ENCODE peak calls at places on chromosomes 16 and 17, in eight cellular contexts. One of them, this sample, is unnamed.

GRCh38 chr17:38885728-38886642 is 16.1 kb downstream of the LASP1 start:
- DNase-seq in iris pigment epithelial cell: peak
- DNase-seq in ecto neural progenitor cell: peak
- DNase-seq in M059J: no peak
- DNase-seq in NAMALWA: no peak
- DNase-seq in activated CD4-positive, alpha-beta memory T cell treated with anti-CD3 and anti-CD28 coated beads, Interleukin-2, amount 10 ng/mL, durations not matched to agents 7 days and 5 days: no peak
- DNase-seq in activated T-helper 2 cell treated with anti-CD3 and anti-CD28 coated beads, Interferon-gamma antibody, Interleukin-2, Interleukin-4, amounts not matched to agents 10 μg/mL and 5 μg/mL and 100 μg/mL, durations not matched to agents 14 hours and 24 hours and 36 hours: no peak
- DNase-seq in stimulated activated CD4-positive, alpha-beta T cell treated with anti-CD3 and anti-CD28 coated beads, Interleukin-1b, Interleukin-23, amount 100 ng/mL, for 1 hour: no peak
- DNase-seq in this sample: no peak

GRCh38 chr17:77891602-77892001 is 66.9 kb upstream of the TNRC6C start:
- DNase-seq in iris pigment epithelial cell: no peak
- DNase-seq in activated T-helper 2 cell treated with anti-CD3 and anti-CD28 coated beads, Interferon-gamma antibody, Interleukin-2, Interleukin-4, amounts not matched to agents 10 μg/mL and 5 μg/mL and 100 μg/mL, durations not matched to agents 14 hours and 24 hours and 36 hours: no peak
- DNase-seq in activated CD4-positive, alpha-beta memory T cell treated with anti-CD3 and anti-CD28 coated beads, Interleukin-2, amount 10 ng/mL, durations not matched to agents 7 days and 5 days: no peak
- DNase-seq in stimulated activated CD4-positive, alpha-beta T cell treated with anti-CD3 and anti-CD28 coated beads, Interleukin-1b, Interleukin-23, amount 100 ng/mL, for 1 hour: no peak
- DNase-seq in ecto neural progenitor cell: no peak
- DNase-seq in M059J: no peak
- DNase-seq in NAMALWA: no peak
- DNase-seq in this sample: no peak

GRCh38 chr17:70256751-70257150 is 87.4 kb downstream of the KCNJ2 start:
- DNase-seq in NAMALWA: no peak
- DNase-seq in stimulated activated CD4-positive, alpha-beta T cell treated with anti-CD3 and anti-CD28 coated beads, Interleukin-1b, Interleukin-23, amount 100 ng/mL, for 1 hour: no peak
- DNase-seq in ecto neural progenitor cell: no peak
- DNase-seq in activated T-helper 2 cell treated with anti-CD3 and anti-CD28 coated beads, Interferon-gamma antibody, Interleukin-2, Interleukin-4, amounts not matched to agents 10 μg/mL and 5 μg/mL and 100 μg/mL, durations not matched to agents 14 hours and 24 hours and 36 hours: no peak
- DNase-seq in M059J: no peak
- DNase-seq in iris pigment epithelial cell: no peak
- DNase-seq in activated CD4-positive, alpha-beta memory T cell treated with anti-CD3 and anti-CD28 coated beads, Interleukin-2, amount 10 ng/mL, durations not matched to agents 7 days and 5 days: no peak
- DNase-seq in this sample: no peak

GRCh38 chr16:53771655-53772497 is 67.9 kb downstream of the FTO start:
- DNase-seq in iris pigment epithelial cell: peak
- DNase-seq in M059J: no peak
- DNase-seq in ecto neural progenitor cell: no peak
- DNase-seq in activated CD4-positive, alpha-beta memory T cell treated with anti-CD3 and anti-CD28 coated beads, Interleukin-2, amount 10 ng/mL, durations not matched to agents 7 days and 5 days: no peak
- DNase-seq in NAMALWA: no peak
- DNase-seq in stimulated activated CD4-positive, alpha-beta T cell treated with anti-CD3 and anti-CD28 coated beads, Interleukin-1b, Interleukin-23, amount 100 ng/mL, for 1 hour: no peak
- DNase-seq in activated T-helper 2 cell treated with anti-CD3 and anti-CD28 coated beads, Interferon-gamma antibody, Interleukin-2, Interleukin-4, amounts not matched to agents 10 μg/mL and 5 μg/mL and 100 μg/mL, durations not matched to agents 14 hours and 24 hours and 36 hours: no peak
- DNase-seq in this sample: no peak

GRCh38 chr16:87648236-87648635 is 45.9 kb downstream of the JPH3 start:
- DNase-seq in activated CD4-positive, alpha-beta memory T cell treated with anti-CD3 and anti-CD28 coated beads, Interleukin-2, amount 10 ng/mL, durations not matched to agents 7 days and 5 days: no peak
- DNase-seq in activated T-helper 2 cell treated with anti-CD3 and anti-CD28 coated beads, Interferon-gamma antibody, Interleukin-2, Interleukin-4, amounts not matched to agents 10 μg/mL and 5 μg/mL and 100 μg/mL, durations not matched to agents 14 hours and 24 hours and 36 hours: no peak
- DNase-seq in M059J: peak
- DNase-seq in NAMALWA: no peak
- DNase-seq in stimulated activated CD4-positive, alpha-beta T cell treated with anti-CD3 and anti-CD28 coated beads, Interleukin-1b, Interleukin-23, amount 100 ng/mL, for 1 hour: no peak
- DNase-seq in iris pigment epithelial cell: no peak
- DNase-seq in ecto neural progenitor cell: no peak
- DNase-seq in this sample: no peak

GRCh38 chr16:89187337-89188063 is 12.8 kb downstream of the SLC22A31 start:
- DNase-seq in NAMALWA: peak
- DNase-seq in iris pigment epithelial cell: no peak
- DNase-seq in activated T-helper 2 cell treated with anti-CD3 and anti-CD28 coated beads, Interferon-gamma antibody, Interleukin-2, Interleukin-4, amounts not matched to agents 10 μg/mL and 5 μg/mL and 100 μg/mL, durations not matched to agents 14 hours and 24 hours and 36 hours: no peak
- DNase-seq in ecto neural progenitor cell: peak
- DNase-seq in stimulated activated CD4-positive, alpha-beta T cell treated with anti-CD3 and anti-CD28 coated beads, Interleukin-1b, Interleukin-23, amount 100 ng/mL, for 1 hour: no peak
- DNase-seq in M059J: peak
- DNase-seq in activated CD4-positive, alpha-beta memory T cell treated with anti-CD3 and anti-CD28 coated beads, Interleukin-2, amount 10 ng/mL, durations not matched to agents 7 days and 5 days: peak
- DNase-seq in this sample: peak

GRCh38 chr16:76389126-76389525 is 111.9 kb downstream of the CNTNAP4 start:
- DNase-seq in ecto neural progenitor cell: no peak
- DNase-seq in M059J: no peak
- DNase-seq in NAMALWA: no peak
- DNase-seq in stimulated activated CD4-positive, alpha-beta T cell treated with anti-CD3 and anti-CD28 coated beads, Interleukin-1b, Interleukin-23, amount 100 ng/mL, for 1 hour: no peak
- DNase-seq in activated CD4-positive, alpha-beta memory T cell treated with anti-CD3 and anti-CD28 coated beads, Interleukin-2, amount 10 ng/mL, durations not matched to agents 7 days and 5 days: no peak
- DNase-seq in activated T-helper 2 cell treated with anti-CD3 and anti-CD28 coated beads, Interferon-gamma antibody, Interleukin-2, Interleukin-4, amounts not matched to agents 10 μg/mL and 5 μg/mL and 100 μg/mL, durations not matched to agents 14 hours and 24 hours and 36 hours: no peak
- DNase-seq in iris pigment epithelial cell: peak
- DNase-seq in this sample: no peak

GRCh38 chr17:74147966-74148365 is 55.5 kb upstream of the RPL38 start:
- DNase-seq in ecto neural progenitor cell: peak
- DNase-seq in stimulated activated CD4-positive, alpha-beta T cell treated with anti-CD3 and anti-CD28 coated beads, Interleukin-1b, Interleukin-23, amount 100 ng/mL, for 1 hour: no peak
- DNase-seq in activated CD4-positive, alpha-beta memory T cell treated with anti-CD3 and anti-CD28 coated beads, Interleukin-2, amount 10 ng/mL, durations not matched to agents 7 days and 5 days: no peak
- DNase-seq in iris pigment epithelial cell: no peak
- DNase-seq in M059J: no peak
- DNase-seq in activated T-helper 2 cell treated with anti-CD3 and anti-CD28 coated beads, Interferon-gamma antibody, Interleukin-2, Interleukin-4, amounts not matched to agents 10 μg/mL and 5 μg/mL and 100 μg/mL, durations not matched to agents 14 hours and 24 hours and 36 hours: no peak
- DNase-seq in NAMALWA: no peak
- DNase-seq in this sample: no peak

GRCh38 chr16:19295393-19295792 is 9.9 kb downstream of the CLEC19A start:
- DNase-seq in iris pigment epithelial cell: no peak
- DNase-seq in activated T-helper 2 cell treated with anti-CD3 and anti-CD28 coated beads, Interferon-gamma antibody, Interleukin-2, Interleukin-4, amounts not matched to agents 10 μg/mL and 5 μg/mL and 100 μg/mL, durations not matched to agents 14 hours and 24 hours and 36 hours: no peak
- DNase-seq in stimulated activated CD4-positive, alpha-beta T cell treated with anti-CD3 and anti-CD28 coated beads, Interleukin-1b, Interleukin-23, amount 100 ng/mL, for 1 hour: no peak
- DNase-seq in activated CD4-positive, alpha-beta memory T cell treated with anti-CD3 and anti-CD28 coated beads, Interleukin-2, amount 10 ng/mL, durations not matched to agents 7 days and 5 days: no peak
- DNase-seq in NAMALWA: no peak
- DNase-seq in ecto neural progenitor cell: no peak
- DNase-seq in M059J: no peak
- DNase-seq in this sample: no peak

GRCh38 chr17:80585880-80586279 is 41.2 kb downstream of the RPTOR start:
- DNase-seq in NAMALWA: no peak
- DNase-seq in ecto neural progenitor cell: no peak
- DNase-seq in stimulated activated CD4-positive, alpha-beta T cell treated with anti-CD3 and anti-CD28 coated beads, Interleukin-1b, Interleukin-23, amount 100 ng/mL, for 1 hour: no peak
- DNase-seq in iris pigment epithelial cell: no peak
- DNase-seq in activated CD4-positive, alpha-beta memory T cell treated with anti-CD3 and anti-CD28 coated beads, Interleukin-2, amount 10 ng/mL, durations not matched to agents 7 days and 5 days: no peak
- DNase-seq in activated T-helper 2 cell treated with anti-CD3 and anti-CD28 coated beads, Interferon-gamma antibody, Interleukin-2, Interleukin-4, amounts not matched to agents 10 μg/mL and 5 μg/mL and 100 μg/mL, durations not matched to agents 14 hours and 24 hours and 36 hours: no peak
- DNase-seq in M059J: no peak
- DNase-seq in this sample: no peak

GRCh38 chr17:29158096-29158495 is 22.1 kb downstream of the MYO18A start:
- DNase-seq in NAMALWA: no peak
- DNase-seq in activated CD4-positive, alpha-beta memory T cell treated with anti-CD3 and anti-CD28 coated beads, Interleukin-2, amount 10 ng/mL, durations not matched to agents 7 days and 5 days: no peak
- DNase-seq in activated T-helper 2 cell treated with anti-CD3 and anti-CD28 coated beads, Interferon-gamma antibody, Interleukin-2, Interleukin-4, amounts not matched to agents 10 μg/mL and 5 μg/mL and 100 μg/mL, durations not matched to agents 14 hours and 24 hours and 36 hours: no peak
- DNase-seq in ecto neural progenitor cell: no peak
- DNase-seq in M059J: no peak
- DNase-seq in iris pigment epithelial cell: no peak
- DNase-seq in stimulated activated CD4-positive, alpha-beta T cell treated with anti-CD3 and anti-CD28 coated beads, Interleukin-1b, Interleukin-23, amount 100 ng/mL, for 1 hour: no peak
- DNase-seq in this sample: no peak

GRCh38 chr17:14116263-14117024 is 47.1 kb downstream of the COX10 start:
- DNase-seq in stimulated activated CD4-positive, alpha-beta T cell treated with anti-CD3 and anti-CD28 coated beads, Interleukin-1b, Interleukin-23, amount 100 ng/mL, for 1 hour: no peak
- DNase-seq in activated CD4-positive, alpha-beta memory T cell treated with anti-CD3 and anti-CD28 coated beads, Interleukin-2, amount 10 ng/mL, durations not matched to agents 7 days and 5 days: no peak
- DNase-seq in iris pigment epithelial cell: no peak
- DNase-seq in NAMALWA: no peak
- DNase-seq in activated T-helper 2 cell treated with anti-CD3 and anti-CD28 coated beads, Interferon-gamma antibody, Interleukin-2, Interleukin-4, amounts not matched to agents 10 μg/mL and 5 μg/mL and 100 μg/mL, durations not matched to agents 14 hours and 24 hours and 36 hours: no peak
- DNase-seq in ecto neural progenitor cell: no peak
- DNase-seq in M059J: no peak
- DNase-seq in this sample: no peak